ENCODE peak calls at places on chromosomes 13 and 19, in nine cellular contexts. L is psoas muscle; G is SK-N-SH; B is effector memory CD4-positive, alpha-beta T cell; E is ovary; Q is CD8-positive, alpha-beta memory T cell; T is vagina; K is Karpas-422; Z is neuronal stem cell. P is an unnamed sample. For H3K36me3, the result is how much of the 10 kb centered on the place peaks cover.

GRCh38 chr13:43572601-43573360 is 214.0 kb downstream of the ENOX1 start:
- DNase-seq in L (no peak), G (no peak), B (no peak), E (no peak), Q (no peak), T (no peak), K (no peak), Z (no peak), P (no peak)

GRCh38 chr19:13692096-13692495 is 72.2 kb upstream of the MRI1 start:
- DNase-seq in L (no peak), G (no peak), B (no peak), E (no peak), Q (no peak), T (no peak), K (no peak), Z (no peak), P (no peak)

GRCh38 chr13:75913925-75914324 is 277.8 kb downstream of the LMO7 start:
- DNase-seq in L (no peak), G (no peak), B (no peak), E (no peak), Q (no peak), T (no peak), K (no peak), Z (no peak), P (no peak)

GRCh38 chr13:36526897-36527296 is 94.6 kb downstream of the CCNA1 start:
- DNase-seq in L (no peak), G (no peak), B (no peak), E (no peak), Q (no peak), T (no peak), K (no peak), Z (no peak), P (no peak)

GRCh38 chr13:32585625-32586021 is 629 bp upstream of the PDS5B start:
- DNase-seq in L (no peak), G (no peak), B (no peak), E (peak), Q (no peak), T (peak), K (peak), Z (peak), P (peak)

GRCh38 chr19:35206379-35206778 is 22.2 kb downstream of the FAM187B start:
- DNase-seq in L (no peak), G (no peak), B (peak), E (no peak), Q (peak), T (peak), K (no peak), Z (no peak), P (peak)

GRCh38 chr13:70568571-70568970 is 460.3 kb upstream of the KLHL1 start:
- DNase-seq in L (no peak), G (peak), B (no peak), E (no peak), Q (no peak), T (no peak), K (peak), Z (peak), P (no peak)

GRCh38 chr13:79423801-79424642 is 18.0 kb upstream of the RBM26 start:
- DNase-seq in L (no peak), G (peak), B (no peak), E (no peak), Q (peak), T (no peak), K (peak), Z (no peak), P (no peak)

GRCh38 chr13:98944336-98944735 is 33.5 kb downstream of the DOCK9 start:
- DNase-seq in L (no peak), G (no peak), B (no peak), E (no peak), Q (no peak), T (no peak), K (no peak), Z (no peak), P (no peak)

GRCh38 chr19:49639401-49640112 is 386 bp downstream of the RRAS start:
- DNase-seq in L (no peak), G (no peak), B (no peak), E (peak), Q (no peak), T (no peak), K (peak), Z (peak), P (no peak)

GRCh38 chr13:79966039-79966438 is 374.9 kb downstream of the SPRY2 start:
- DNase-seq in L (no peak), G (no peak), B (no peak), E (no peak), Q (no peak), T (no peak), K (no peak), Z (no peak), P (no peak)

GRCh38 chr13:29923554-29924481 is 73.4 kb upstream of the UBL3 start:
- DNase-seq in L (peak), G (peak), B (peak), E (peak), Q (peak), T (peak), K (peak), Z (no peak), P (peak)

GRCh38 chr13:91036886-91037285 is 310.6 kb upstream of the MIR17HG start:
- DNase-seq in L (no peak), G (no peak), B (no peak), E (no peak), Q (no peak), T (no peak), K (no peak), Z (no peak), P (no peak)

GRCh38 chr13:100520936-100521765 is 67.4 kb downstream of the GGACT start:
- DNase-seq in L (no peak), G (no peak), B (no peak), E (no peak), Q (no peak), T (no peak), K (no peak), Z (no peak), P (no peak)

GRCh38 chr19:2129892-2130770 is 21.2 kb downstream of the AP3D1 start:
- DNase-seq in L (no peak), G (no peak), B (no peak), E (no peak), Q (no peak), T (no peak), K (no peak), Z (no peak), P (no peak)

GRCh38 chr19:2132191-2132590 is 19.2 kb downstream of the AP3D1 start:
- DNase-seq in L (no peak), G (no peak), B (no peak), E (no peak), Q (no peak), T (no peak), K (no peak), Z (no peak), P (no peak)

GRCh38 chr19:2135474-2136402 is 15.6 kb downstream of the AP3D1 start:
- DNase-seq in L (peak), G (no peak), B (no peak), E (no peak), Q (no peak), T (no peak), K (no peak), Z (no peak), P (no peak)

GRCh38 chr19:2129486-2129885 is 21.9 kb downstream of the AP3D1 start:
- DNase-seq in L (peak), G (no peak), B (no peak), E (no peak), Q (no peak), T (no peak), K (no peak), Z (no peak), P (no peak)

DNA sequence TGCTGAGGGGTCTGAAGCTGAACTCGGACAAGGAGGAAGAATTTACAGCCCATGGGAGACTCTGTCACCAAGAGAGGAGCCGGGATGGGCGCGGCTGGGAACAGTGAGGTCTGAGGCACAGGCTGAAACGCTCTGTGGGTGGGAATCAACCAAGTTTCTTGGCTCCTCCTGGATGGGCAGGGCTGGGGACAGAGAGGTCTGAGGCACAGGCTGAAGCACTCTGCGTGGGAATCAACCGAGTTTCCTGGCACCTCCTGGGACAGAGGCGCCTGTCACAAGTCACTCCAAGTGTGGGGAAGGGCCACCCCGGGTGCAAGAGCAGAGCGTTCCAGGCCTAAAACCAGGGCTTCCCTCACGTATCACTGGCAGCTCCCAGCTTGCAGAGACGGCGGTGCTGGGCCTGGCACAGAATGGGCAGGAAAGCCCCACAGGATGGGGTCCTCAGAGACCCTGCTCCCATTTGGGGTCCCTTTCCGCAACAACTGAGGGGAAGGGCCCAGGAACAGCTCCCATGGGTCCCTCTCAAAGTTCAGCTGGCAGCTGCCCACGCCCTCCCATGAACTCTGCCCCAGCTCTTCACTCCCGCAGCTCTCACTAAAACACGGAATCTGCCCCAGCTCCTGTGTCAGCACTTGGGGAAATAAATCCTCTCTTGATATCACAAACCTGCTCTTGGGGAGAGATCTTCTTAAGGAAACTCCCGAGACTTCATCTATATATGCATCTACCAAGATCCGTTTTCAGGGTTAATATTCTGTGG is 18.5 kb downstream of the AP3D1 start:
- DNase-seq in L (no peak), G (no peak), B (no peak), E (no peak), Q (no peak), T (no peak), K (no peak), Z (no peak), P (no peak)
- H3K36me3 ChIP-seq in L (half or more), G (half or more), B (half or more), E (under half), Q (under half), T (half or more), K (under half), Z (half or more), P (under half)

DNA sequence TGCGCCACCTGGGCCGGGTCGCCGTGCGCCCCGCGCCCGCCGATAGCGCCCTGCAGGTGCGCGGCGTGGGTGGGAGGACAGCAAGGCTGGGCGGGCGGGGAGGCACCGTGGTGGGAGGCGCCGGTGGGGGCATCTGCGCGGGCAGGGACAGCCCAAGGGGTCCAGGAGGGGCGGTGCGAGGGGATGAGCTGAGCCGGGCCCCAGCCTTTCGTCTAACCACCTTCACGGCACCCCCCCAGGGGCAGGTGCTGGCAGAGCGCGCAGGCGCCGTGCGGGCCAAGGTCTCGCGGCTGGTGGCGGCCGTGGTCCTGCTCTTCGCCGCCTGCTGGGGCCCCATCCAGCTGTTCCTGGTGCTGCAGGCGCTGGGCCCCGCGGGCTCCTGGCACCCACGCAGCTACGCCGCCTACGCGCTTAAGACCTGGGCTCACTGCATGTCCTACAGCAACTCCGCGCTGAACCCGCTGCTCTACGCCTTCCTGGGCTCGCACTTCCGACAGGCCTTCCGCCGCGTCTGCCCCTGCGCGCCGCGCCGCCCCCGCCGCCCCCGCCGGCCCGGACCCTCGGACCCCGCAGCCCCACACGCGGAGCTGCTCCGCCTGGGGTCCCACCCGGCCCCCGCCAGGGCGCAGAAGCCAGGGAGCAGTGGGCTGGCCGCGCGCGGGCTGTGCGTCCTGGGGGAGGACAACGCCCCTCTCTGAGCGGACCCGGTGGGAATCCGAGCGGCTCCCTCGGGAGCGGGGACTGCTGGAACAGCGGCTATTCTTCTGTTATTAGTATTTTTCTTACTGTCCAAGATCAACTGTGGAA is 3.1 kb downstream of the KISS1R start:
- DNase-seq in L (no peak), G (no peak), B (peak), E (peak), Q (peak), T (no peak), K (no peak), Z (no peak), P (peak)
- H3K4me3 ChIP-seq in L (peak), G (peak), B (peak), E (no peak), Q (peak), T (peak), K (no peak), Z (peak), P (peak)

GRCh38 chr19:18999896-19000620 is 33.3 kb downstream of the SUGP2 start:
- DNase-seq in L (no peak), G (peak), B (no peak), E (no peak), Q (no peak), T (no peak), K (no peak), Z (no peak), P (no peak)
- H3K36me3 ChIP-seq in L (half or more), G (under half), B (under half), E (under half), Q (under half), T (under half), K (under half), Z (under half), P (under half)

GRCh38 chr19:45815501-45816216 is 551 bp upstream of the RSPH6A start:
- DNase-seq in L (no peak), G (peak), B (no peak), E (no peak), Q (no peak), T (peak), K (no peak), Z (peak), P (no peak)
- H3K4me3 ChIP-seq in L (peak), G (no peak), B (no peak), E (peak), Q (no peak), T (peak), K (no peak), Z (peak), P (no peak)

DNA sequence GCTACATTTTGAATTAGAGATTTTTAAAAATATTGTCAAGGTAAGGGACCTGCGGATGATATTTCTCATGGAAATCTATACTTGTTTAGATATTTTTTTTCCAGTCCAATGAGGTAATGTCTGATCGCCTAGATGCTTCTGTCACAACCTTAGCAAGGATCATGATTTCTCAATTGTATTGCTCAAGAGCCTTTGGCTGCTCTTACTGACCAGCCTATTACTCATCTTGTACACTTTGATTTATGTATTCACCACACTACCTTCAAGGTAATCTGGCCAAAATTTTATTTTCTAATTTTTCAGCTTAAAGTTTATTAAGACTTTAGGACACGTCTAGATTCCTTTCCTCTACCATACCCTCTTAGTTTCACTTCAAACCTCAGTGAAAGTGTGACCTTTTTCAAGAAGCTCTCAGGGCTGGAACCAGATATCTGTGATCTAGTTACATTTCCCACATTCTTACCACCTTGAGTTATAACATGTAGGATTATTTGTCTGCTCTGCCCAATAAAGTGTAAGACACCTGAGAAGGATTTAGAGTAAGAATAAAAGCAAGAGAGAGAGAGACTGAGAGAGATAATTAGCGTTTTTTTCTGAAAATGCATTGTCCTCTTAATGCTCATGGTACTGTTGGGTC is 197.1 kb downstream of the ITGBL1 start:
- DNase-seq in L (no peak), G (no peak), B (no peak), E (no peak), Q (no peak), T (no peak), K (no peak), Z (no peak), P (no peak)
- H3K36me3 ChIP-seq in L (under half), G (under half), B (under half), E (under half), Q (under half), T (under half), K (under half), Z (under half), P (under half)

DNA sequence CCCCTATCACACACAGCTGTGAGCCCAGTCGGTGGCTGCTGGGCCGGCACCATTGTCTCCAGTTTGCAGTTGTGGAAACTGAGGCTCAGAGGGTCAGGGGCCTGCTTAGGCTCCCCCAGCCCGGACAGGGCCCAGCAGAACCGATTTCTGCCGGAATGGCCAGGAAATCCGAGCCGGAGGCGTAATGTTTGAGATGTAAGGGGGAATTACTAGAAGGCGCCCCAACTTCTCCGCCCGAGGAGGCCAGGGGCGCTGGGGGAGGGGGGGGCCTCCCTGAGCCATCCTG is 962 bp downstream of the KISS1R start:
- DNase-seq in L (no peak), G (no peak), B (no peak), E (no peak), Q (no peak), T (no peak), K (no peak), Z (no peak), P (no peak)
- H3K4me3 ChIP-seq in L (no peak), G (no peak), B (peak), E (no peak), Q (peak), T (peak), K (no peak), Z (no peak), P (peak)

GRCh38 chr19:8605514-8605913 is 5.0 kb downstream of the ADAMTS10 start:
- DNase-seq in L (no peak), G (no peak), B (no peak), E (no peak), Q (no peak), T (no peak), K (no peak), Z (no peak), P (no peak)

GRCh38 chr19:8600064-8600463 is 10.5 kb downstream of the ADAMTS10 start:
- DNase-seq in L (no peak), G (no peak), B (no peak), E (no peak), Q (no peak), T (no peak), K (no peak), Z (no peak), P (no peak)

GRCh38 chr19:8607386-8607785 is 3.1 kb downstream of the ADAMTS10 start:
- DNase-seq in L (no peak), G (no peak), B (no peak), E (no peak), Q (no peak), T (no peak), K (no peak), Z (no peak), P (no peak)

GRCh38 chr19:8600816-8601215 is 9.7 kb downstream of the ADAMTS10 start:
- DNase-seq in L (no peak), G (no peak), B (no peak), E (no peak), Q (no peak), T (no peak), K (no peak), Z (no peak), P (no peak)

DNA sequence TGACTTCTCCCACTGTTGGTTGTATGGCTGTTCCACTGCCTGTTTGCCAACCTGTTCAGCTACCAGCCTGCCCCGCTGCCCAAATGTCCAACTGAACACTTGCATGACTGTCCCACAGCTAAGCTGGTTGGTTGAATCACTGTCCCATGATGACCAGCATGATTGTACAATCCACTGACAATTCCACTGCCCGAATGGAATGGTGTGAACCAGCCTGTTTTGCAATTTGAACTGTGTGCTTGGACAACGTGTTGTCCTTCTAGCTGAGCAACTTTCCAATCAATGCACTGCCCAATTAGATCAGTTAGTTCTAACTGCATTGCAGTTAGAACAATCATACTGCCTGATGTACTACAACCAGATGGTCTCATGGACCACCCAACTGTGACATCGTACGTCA is 8.7 kb downstream of the ADAMTS10 start:
- DNase-seq in L (no peak), G (no peak), B (no peak), E (no peak), Q (no peak), T (no peak), K (no peak), Z (no peak), P (no peak)
- H3K36me3 ChIP-seq in L (under half), G (under half), B (under half), E (under half), Q (under half), T (under half), K (under half), Z (under half), P (under half)

GRCh38 chr13:59750860-59751259 is 412.9 kb downstream of the DIAPH3 start:
- DNase-seq in L (no peak), G (peak), B (no peak), E (no peak), Q (no peak), T (no peak), K (no peak), Z (peak), P (no peak)
- H3K4me3 ChIP-seq in L (no peak), G (peak), B (no peak), E (no peak), Q (no peak), T (no peak), K (no peak), Z (no peak), P (no peak)

DNA sequence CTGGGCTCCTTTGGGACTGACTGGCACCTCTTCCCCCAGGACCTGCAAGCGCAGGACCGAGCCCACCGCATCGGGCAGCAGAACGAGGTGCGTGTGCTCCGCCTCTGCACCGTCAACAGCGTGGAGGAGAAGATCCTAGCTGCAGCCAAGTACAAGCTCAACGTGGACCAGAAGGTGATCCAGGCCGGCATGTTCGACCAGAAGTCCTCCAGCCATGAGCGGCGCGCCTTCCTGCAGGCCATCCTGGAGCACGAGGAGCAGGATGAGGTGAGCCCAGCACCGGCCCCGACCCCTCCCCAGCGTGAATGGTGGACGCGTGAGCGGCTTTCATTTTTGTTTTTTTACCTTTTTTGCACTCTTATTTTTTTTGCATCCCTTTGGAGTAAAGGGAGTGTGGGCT is 56.0 kb upstream of the LDLR start:
- DNase-seq in L (no peak), G (no peak), B (no peak), E (no peak), Q (no peak), T (no peak), K (no peak), Z (no peak), P (no peak)
- H3K36me3 ChIP-seq in L (half or more), G (half or more), B (half or more), E (under half), Q (under half), T (half or more), K (half or more), Z (half or more), P (half or more)